ENCODE peak calls at places on chromosomes 12 and 14, in six cellular contexts. One of them, this sample, is unnamed. For H3K4me1, the result is how much of the 10 kb centered on the place peaks cover.

GRCh38 chr12:11820476-11820875 is 171.0 kb downstream of the ETV6 start:
- DNase-seq in OCI-LY7: no peak
- DNase-seq in HCT116: no peak
- DNase-seq in hepatocyte: no peak
- DNase-seq in SK-N-SH: no peak
- DNase-seq in neural progenitor cell: no peak
- DNase-seq in this sample: no peak

GRCh38 chr14:68240388-68240787 is 420.8 kb downstream of the RAD51B start:
- DNase-seq in OCI-LY7: no peak
- DNase-seq in HCT116: no peak
- DNase-seq in hepatocyte: no peak
- DNase-seq in SK-N-SH: no peak
- DNase-seq in neural progenitor cell: no peak
- DNase-seq in this sample: no peak

GRCh38 chr14:32337759-32338158 is 8.7 kb downstream of the AKAP6 start:
- DNase-seq in OCI-LY7: no peak
- DNase-seq in HCT116: no peak
- DNase-seq in hepatocyte: no peak
- DNase-seq in SK-N-SH: no peak
- DNase-seq in neural progenitor cell: no peak
- DNase-seq in this sample: no peak

GRCh38 chr14:68823434-68824206 is 30.8 kb upstream of the ZFP36L1 start:
- DNase-seq in OCI-LY7: no peak
- DNase-seq in HCT116: no peak
- DNase-seq in hepatocyte: peak
- DNase-seq in SK-N-SH: no peak
- DNase-seq in neural progenitor cell: no peak
- DNase-seq in this sample: no peak

GRCh38 chr12:65740873-65741600 is 83.2 kb upstream of the HMGA2 start:
- DNase-seq in OCI-LY7: no peak
- DNase-seq in HCT116: no peak
- DNase-seq in hepatocyte: peak
- DNase-seq in SK-N-SH: peak
- DNase-seq in neural progenitor cell: peak
- DNase-seq in this sample: peak

GRCh38 chr14:26577711-26578110 is 20.1 kb downstream of the NOVA1 start:
- DNase-seq in OCI-LY7: no peak
- DNase-seq in HCT116: no peak
- DNase-seq in hepatocyte: no peak
- DNase-seq in SK-N-SH: no peak
- DNase-seq in neural progenitor cell: no peak
- DNase-seq in this sample: no peak

GRCh38 chr12:56590237-56590830 is 39.8 kb downstream of the BAZ2A start:
- DNase-seq in OCI-LY7: peak
- DNase-seq in HCT116: no peak
- DNase-seq in hepatocyte: peak
- DNase-seq in SK-N-SH: peak
- DNase-seq in neural progenitor cell: peak
- DNase-seq in this sample: peak

GRCh38 chr14:50362791-50363733 is 33.6 kb downstream of the CDKL1 start:
- DNase-seq in OCI-LY7: peak
- DNase-seq in HCT116: no peak
- DNase-seq in hepatocyte: no peak
- DNase-seq in SK-N-SH: no peak
- DNase-seq in neural progenitor cell: no peak
- DNase-seq in this sample: peak

GRCh38 chr12:115060477-115061168 is 376.6 kb upstream of the TBX3 start:
- DNase-seq in OCI-LY7: no peak
- DNase-seq in HCT116: no peak
- DNase-seq in hepatocyte: peak
- DNase-seq in SK-N-SH: no peak
- DNase-seq in neural progenitor cell: no peak
- DNase-seq in this sample: no peak

GRCh38 chr12:123043536-123044001 is 63.1 kb downstream of the ARL6IP4 start:
- DNase-seq in OCI-LY7: peak
- DNase-seq in HCT116: peak
- DNase-seq in hepatocyte: peak
- DNase-seq in SK-N-SH: peak
- DNase-seq in neural progenitor cell: peak
- DNase-seq in this sample: peak

GRCh38 chr12:123044351-123044750 is 63.9 kb downstream of the ARL6IP4 start:
- DNase-seq in OCI-LY7: no peak
- DNase-seq in HCT116: no peak
- DNase-seq in hepatocyte: no peak
- DNase-seq in SK-N-SH: no peak
- DNase-seq in neural progenitor cell: no peak
- DNase-seq in this sample: no peak

GRCh38 chr12:123045678-123046077 is 65.2 kb downstream of the ARL6IP4 start:
- DNase-seq in OCI-LY7: no peak
- DNase-seq in HCT116: no peak
- DNase-seq in hepatocyte: no peak
- DNase-seq in SK-N-SH: no peak
- DNase-seq in neural progenitor cell: no peak
- DNase-seq in this sample: no peak

GRCh38 chr12:123047289-123047688 is 66.8 kb downstream of the ARL6IP4 start:
- DNase-seq in OCI-LY7: no peak
- DNase-seq in HCT116: no peak
- DNase-seq in hepatocyte: no peak
- DNase-seq in SK-N-SH: no peak
- DNase-seq in neural progenitor cell: no peak
- DNase-seq in this sample: no peak

GRCh38 chr12:123046431-123046830 is 66.0 kb downstream of the ARL6IP4 start:
- DNase-seq in OCI-LY7: no peak
- DNase-seq in HCT116: no peak
- DNase-seq in hepatocyte: no peak
- DNase-seq in SK-N-SH: no peak
- DNase-seq in neural progenitor cell: no peak
- DNase-seq in this sample: no peak
- H3K4me1 ChIP-seq in OCI-LY7: under half
- H3K4me1 ChIP-seq in HCT116: under half
- H3K4me1 ChIP-seq in hepatocyte: under half
- H3K4me1 ChIP-seq in SK-N-SH: under half
- H3K4me1 ChIP-seq in neural progenitor cell: under half
- H3K4me1 ChIP-seq in this sample: under half

GRCh38 chr12:103751171-103751570 is 89.9 kb downstream of the NT5DC3 start:
- DNase-seq in OCI-LY7: no peak
- DNase-seq in HCT116: no peak
- DNase-seq in hepatocyte: no peak
- DNase-seq in SK-N-SH: no peak
- DNase-seq in neural progenitor cell: peak
- DNase-seq in this sample: no peak
- TF ChIP-seq CTCF in OCI-LY7: peak
- TF ChIP-seq CTCF in HCT116: no peak
- TF ChIP-seq CTCF in hepatocyte: no peak
- TF ChIP-seq CTCF in SK-N-SH: no peak
- TF ChIP-seq CTCF in neural progenitor cell: no peak
- TF ChIP-seq CTCF in this sample: no peak

DNA sequence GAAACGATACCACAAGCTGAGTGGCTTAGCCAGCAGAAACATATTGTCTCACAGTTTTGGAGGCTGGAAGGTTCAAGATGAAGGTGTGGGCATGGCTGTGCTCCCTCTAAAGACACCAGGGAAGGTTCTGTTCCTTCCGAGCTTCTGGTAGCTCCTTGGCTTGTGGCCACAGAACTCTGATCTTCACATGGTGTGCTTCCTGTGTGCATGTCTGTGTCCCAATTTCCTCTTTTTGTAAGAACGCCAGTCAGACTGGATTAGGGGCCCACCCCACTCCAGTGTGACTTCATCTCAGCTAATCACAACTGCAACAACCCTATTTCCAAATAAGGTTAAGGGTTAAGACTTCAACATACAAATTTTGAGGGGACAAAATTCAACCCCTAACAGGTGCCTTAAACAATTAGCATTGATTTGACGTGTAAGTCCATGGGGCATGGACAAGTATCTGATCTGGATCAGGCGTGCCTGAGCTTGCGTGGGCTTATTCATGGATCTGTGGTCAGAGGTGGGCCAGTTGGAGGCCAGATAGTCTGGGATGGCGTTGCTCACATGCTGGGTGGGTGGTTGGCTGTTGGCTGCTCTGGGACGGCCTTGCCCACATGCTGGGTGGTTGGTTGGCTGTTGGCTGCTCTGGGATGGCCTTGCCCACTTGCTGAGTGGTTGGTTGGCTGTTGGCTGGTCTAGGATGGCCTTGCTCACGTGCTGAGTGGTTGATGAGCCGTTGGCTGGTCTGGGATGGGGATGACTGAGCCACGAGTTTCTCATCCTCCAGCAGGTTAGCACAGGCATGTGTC is 88.5 kb downstream of the LGMN start:
- DNase-seq in OCI-LY7: peak
- DNase-seq in HCT116: no peak
- DNase-seq in hepatocyte: no peak
- DNase-seq in SK-N-SH: no peak
- DNase-seq in neural progenitor cell: no peak
- DNase-seq in this sample: no peak
- TF ChIP-seq EZH2phosphoT487 in OCI-LY7: no peak
- TF ChIP-seq EZH2phosphoT487 in HCT116: no peak
- TF ChIP-seq EZH2phosphoT487 in hepatocyte: no peak
- TF ChIP-seq EZH2phosphoT487 in SK-N-SH: no peak
- TF ChIP-seq EZH2phosphoT487 in neural progenitor cell: no peak
- TF ChIP-seq EZH2phosphoT487 in this sample: no peak

GRCh38 chr12:25740617-25741016 is 187.5 kb upstream of the LMNTD1 start:
- DNase-seq in OCI-LY7: no peak
- DNase-seq in HCT116: no peak
- DNase-seq in hepatocyte: no peak
- DNase-seq in SK-N-SH: no peak
- DNase-seq in neural progenitor cell: no peak
- DNase-seq in this sample: no peak
- H3K4me1 ChIP-seq in OCI-LY7: under half
- H3K4me1 ChIP-seq in HCT116: under half
- H3K4me1 ChIP-seq in hepatocyte: under half
- H3K4me1 ChIP-seq in SK-N-SH: under half
- H3K4me1 ChIP-seq in neural progenitor cell: under half
- H3K4me1 ChIP-seq in this sample: under half

GRCh38 chr14:78170203-78170602 is at the start of gene NRXN3:
- DNase-seq in OCI-LY7: no peak
- DNase-seq in HCT116: no peak
- DNase-seq in hepatocyte: peak
- DNase-seq in SK-N-SH: peak
- DNase-seq in neural progenitor cell: peak
- DNase-seq in this sample: no peak

GRCh38 chr14:78162202-78162601 is 8.0 kb upstream of the NRXN3 start:
- DNase-seq in OCI-LY7: no peak
- DNase-seq in HCT116: no peak
- DNase-seq in hepatocyte: no peak
- DNase-seq in SK-N-SH: no peak
- DNase-seq in neural progenitor cell: no peak
- DNase-seq in this sample: no peak

DNA sequence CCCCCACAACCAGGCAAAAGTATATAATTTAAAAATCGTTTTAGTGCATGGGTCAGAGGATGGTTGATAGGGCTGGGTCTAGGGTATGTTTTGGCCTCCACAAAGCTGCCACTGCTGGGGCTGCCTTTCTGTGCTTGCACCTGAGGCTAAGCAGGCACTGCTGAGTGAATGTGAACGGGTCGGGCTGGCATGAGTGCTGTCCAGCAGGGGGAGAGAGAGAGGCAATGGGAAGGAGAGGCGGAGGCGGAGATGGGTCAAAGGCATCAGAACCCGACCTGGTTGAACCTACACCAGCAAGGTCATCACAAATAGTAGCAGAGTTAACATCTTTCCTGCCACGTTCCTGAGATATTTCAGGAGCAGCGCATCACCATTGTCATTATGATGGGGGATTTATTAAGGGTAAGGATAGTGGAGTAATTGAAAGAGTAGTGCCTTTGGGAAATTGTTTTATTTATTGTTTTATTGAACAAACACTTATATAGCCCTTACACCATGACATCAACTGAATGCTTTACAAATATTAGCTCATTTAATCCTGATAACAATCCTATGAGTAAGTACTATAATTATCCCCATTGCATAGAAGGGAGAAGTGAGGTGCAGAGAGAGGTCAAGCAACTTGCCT is 5.8 kb upstream of the NRXN3 start:
- DNase-seq in OCI-LY7: peak
- DNase-seq in HCT116: peak
- DNase-seq in hepatocyte: peak
- DNase-seq in SK-N-SH: peak
- DNase-seq in neural progenitor cell: peak
- DNase-seq in this sample: no peak
- TF ChIP-seq CTCF in OCI-LY7: peak
- TF ChIP-seq CTCF in HCT116: peak
- TF ChIP-seq CTCF in hepatocyte: peak
- TF ChIP-seq CTCF in SK-N-SH: peak
- TF ChIP-seq CTCF in neural progenitor cell: peak
- TF ChIP-seq CTCF in this sample: peak

GRCh38 chr12:58034712-58035111 is 93.3 kb downstream of the ATP23 start:
- DNase-seq in OCI-LY7: no peak
- DNase-seq in HCT116: no peak
- DNase-seq in hepatocyte: no peak
- DNase-seq in SK-N-SH: no peak
- DNase-seq in neural progenitor cell: no peak
- DNase-seq in this sample: no peak

GRCh38 chr12:58030566-58031279 is 89.4 kb downstream of the ATP23 start:
- DNase-seq in OCI-LY7: no peak
- DNase-seq in HCT116: no peak
- DNase-seq in hepatocyte: no peak
- DNase-seq in SK-N-SH: no peak
- DNase-seq in neural progenitor cell: no peak
- DNase-seq in this sample: no peak

GRCh38 chr12:58032156-58032555 is 90.8 kb downstream of the ATP23 start:
- DNase-seq in OCI-LY7: no peak
- DNase-seq in HCT116: no peak
- DNase-seq in hepatocyte: no peak
- DNase-seq in SK-N-SH: no peak
- DNase-seq in neural progenitor cell: no peak
- DNase-seq in this sample: no peak

GRCh38 chr12:58034311-58034710 is 92.9 kb downstream of the ATP23 start:
- DNase-seq in OCI-LY7: no peak
- DNase-seq in HCT116: no peak
- DNase-seq in hepatocyte: no peak
- DNase-seq in SK-N-SH: no peak
- DNase-seq in neural progenitor cell: no peak
- DNase-seq in this sample: no peak

DNA sequence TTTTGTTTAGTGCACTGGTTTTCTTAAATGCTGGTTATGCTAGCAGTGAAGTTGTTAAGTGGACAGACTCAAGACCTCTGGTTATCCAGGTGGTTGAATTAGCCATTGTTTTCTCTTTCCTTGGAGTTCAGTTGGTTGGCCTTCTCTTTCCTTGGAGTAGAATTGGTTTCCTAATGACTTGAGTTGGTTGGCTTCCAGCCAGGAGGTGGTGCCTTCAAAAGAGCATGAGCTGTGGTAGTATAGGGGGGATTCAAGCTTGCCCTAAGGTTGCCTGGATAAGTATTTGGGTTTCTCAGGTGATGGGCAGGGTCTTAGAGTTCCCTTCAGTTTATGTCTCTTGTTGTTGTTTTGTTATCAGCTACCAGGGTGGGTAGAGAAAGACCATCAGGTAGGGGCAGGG is 92.5 kb downstream of the ATP23 start:
- DNase-seq in OCI-LY7: no peak
- DNase-seq in HCT116: no peak
- DNase-seq in hepatocyte: no peak
- DNase-seq in SK-N-SH: no peak
- DNase-seq in neural progenitor cell: no peak
- DNase-seq in this sample: no peak
- TF ChIP-seq EZH2phosphoT487 in OCI-LY7: no peak
- TF ChIP-seq EZH2phosphoT487 in HCT116: no peak
- TF ChIP-seq EZH2phosphoT487 in hepatocyte: no peak
- TF ChIP-seq EZH2phosphoT487 in SK-N-SH: no peak
- TF ChIP-seq EZH2phosphoT487 in neural progenitor cell: no peak
- TF ChIP-seq EZH2phosphoT487 in this sample: no peak